ENCODE peak calls at places on chromosomes 6 and 20, in four cellular contexts. Q is cardiac muscle cell, R is Calu3, C is GM12865. F is an unnamed sample.

GRCh38 chr6:95159557-95159956 is 417.8 kb upstream of the MANEA start:
- DNase-seq in Q (no peak), R (no peak), C (no peak), F (no peak)

GRCh38 chr6:48389146-48390043 is 278.4 kb upstream of the PTCHD4 start:
- DNase-seq in C (no peak), Q (no peak), R (no peak), F (no peak)

GRCh38 chr6:84766118-84766683 is 1.8 kb upstream of the TBX18 start:
- DNase-seq in R (no peak), C (no peak), Q (peak; percentile 76), F (no peak)

GRCh38 chr6:141552463-141552862 is 580.3 kb upstream of the GJE1 start:
- DNase-seq in R (peak; percentile 12), Q (peak; percentile 74), C (peak; percentile 41), F (no peak)

GRCh38 chr20:50582591-50583234 is 72.5 kb downstream of the PTPN1 start:
- DNase-seq in Q (no peak), C (no peak), R (no peak), F (no peak)

GRCh38 chr6:153729189-153729588 is 309.9 kb upstream of the OPRM1 start:
- DNase-seq in R (no peak), C (no peak), Q (no peak), F (no peak)

GRCh38 chr6:17484201-17484606 is 90.8 kb downstream of the CAP2 start:
- DNase-seq in Q (no peak), R (no peak), C (no peak), F (no peak)

GRCh38 chr6:159169193-159169555 is at the start of gene FNDC1:
- DNase-seq in C (peak; percentile 33), Q (no peak), R (peak; percentile 76), F (peak; percentile 90)

GRCh38 chr6:24927985-24928735 is 7.6 kb downstream of the RIPOR2 start:
- DNase-seq in Q (peak; percentile 27), C (no peak), R (no peak), F (no peak)

GRCh38 chr20:50567860-50568548 is 57.8 kb downstream of the PTPN1 start:
- DNase-seq in Q (no peak), R (no peak), C (no peak), F (no peak)

GRCh38 chr6:11964101-11964500 is 48.0 kb upstream of the HIVEP1 start:
- DNase-seq in Q (no peak), R (no peak), C (no peak), F (no peak)

GRCh38 chr20:61619751-61620150 is 367.7 kb downstream of the CDH4 start:
- DNase-seq in R (no peak), Q (no peak), C (no peak), F (no peak)

GRCh38 chr6:56087421-56087820 is 160.0 kb downstream of the COL21A1 start:
- DNase-seq in Q (peak; percentile 93), R (no peak), C (no peak), F (no peak)

GRCh38 chr20:8855315-8855714 is 213.6 kb upstream of the PLCB4 start:
- DNase-seq in R (no peak), C (no peak), Q (peak; percentile 59), F (no peak)

F was measured in GM13976.